ENCODE peak calls at places on chromosomes 4 and X, in nine cellular contexts. B is effector memory CD4-positive, alpha-beta T cell; X is neural progenitor cell; F is transverse colon; O is ascending aorta; N is SK-N-SH; D is IMR-90; M is adrenal gland; J is fibroblast of lung. H is an unnamed sample.

GRCh38 chr4:122203407-122203806 is 51.3 kb downstream of the BLTP1 start:
- DNase-seq in X (no peak), M (no peak), O (no peak), B (no peak), F (no peak), J (no peak), N (peak; percentile 2), D (no peak), H (no peak)

GRCh38 chr4:55768291-55768690 is 51.3 kb upstream of the EXOC1L start:
- DNase-seq in X (peak; percentile 70), B (no peak), M (no peak), D (peak; percentile 70), F (no peak), N (no peak), J (peak; percentile 77), O (no peak), H (no peak)

GRCh38 chr4:15438939-15439524 is 11.2 kb downstream of the C1QTNF7 start:
- DNase-seq in D (peak; percentile 70), B (no peak), F (no peak), X (no peak), N (no peak), O (no peak), J (peak; percentile 37), M (no peak), H (no peak)

GRCh38 chr4:22987861-22988260 is 295.1 kb downstream of the GBA3 start:
- DNase-seq in X (no peak), O (no peak), N (no peak), B (no peak), D (peak; percentile 34), F (no peak), J (peak; percentile 94), M (no peak), H (no peak)

GRCh38 chr4:1793496-1793840 is 375 bp downstream of the FGFR3 start:
- DNase-seq in M (peak; percentile 41), B (no peak), X (peak; percentile 73), N (peak; percentile 83), D (no peak), J (peak; percentile 12), F (peak; percentile 65), O (no peak), H (peak; percentile 45)

GRCh38 chrX:106901341-106901740 is 1.8 kb downstream of the RIPPLY1 start:
- DNase-seq in J (no peak), B (no peak), M (no peak), D (no peak), O (no peak), X (no peak), F (no peak), N (no peak), H (peak; percentile 67)

GRCh38 chr4:126850286-126850685 is 782.5 kb upstream of the INTU start:
- DNase-seq in O (no peak), J (peak; percentile 99), N (peak; percentile 1), X (no peak), F (no peak), D (peak; percentile 99), B (no peak), M (no peak), H (no peak)

GRCh38 chrX:87664381-87664780 is 146.8 kb downstream of the KLHL4 start:
- DNase-seq in X (peak; percentile 33), D (peak; percentile 8), M (no peak), J (peak; percentile 14), F (no peak), N (peak; percentile 2), O (no peak), B (no peak), H (no peak)

GRCh38 chrX:80026116-80026515 is 11.6 kb downstream of the TBX22 start:
- DNase-seq in O (no peak), M (no peak), X (no peak), F (no peak), N (no peak), B (no peak), J (no peak), D (no peak), H (no peak)

GRCh38 chr4:158314756-158315487 is 104.6 kb downstream of the TMEM144 start:
- DNase-seq in X (no peak), N (no peak), O (no peak), M (no peak), D (peak; percentile 98), J (peak; percentile 97), B (no peak), F (no peak), H (no peak)

GRCh38 chrX:66200855-66201795 is 37.1 kb downstream of the HEPH start:
- DNase-seq in X (no peak), F (peak; percentile 60), M (no peak), O (no peak), J (no peak), B (no peak), D (peak; percentile 17), N (no peak), H (peak; percentile 10)

GRCh38 chr4:89653012-89653411 is 183.9 kb downstream of the SNCA start:
- DNase-seq in M (no peak), O (no peak), J (no peak), B (no peak), X (peak; percentile 45), D (no peak), F (no peak), N (no peak), H (no peak)

GRCh38 chr4:153402366-153402765 is 57.9 kb downstream of the MND1 start:
- DNase-seq in D (no peak), F (no peak), N (no peak), B (no peak), O (no peak), X (no peak), J (peak; percentile 93), M (no peak), H (no peak)

GRCh38 chr4:140807491-140808257 is 51.5 kb upstream of the TBC1D9 start:
- DNase-seq in B (no peak), J (peak; percentile 50), O (no peak), F (no peak), N (no peak), M (no peak), D (peak; percentile 89), X (no peak), H (no peak)

GRCh38 chr4:138967313-138967712 is 48.3 kb upstream of the NOCT start:
- DNase-seq in B (no peak), D (no peak), O (no peak), X (no peak), J (no peak), N (no peak), F (no peak), M (no peak), H (peak; percentile 84)

GRCh38 chr4:42420120-42420519 is 22.8 kb downstream of the SHISA3 start:
- DNase-seq in B (no peak), O (no peak), N (no peak), F (no peak), M (no peak), D (peak; percentile 21), X (peak; percentile 24), J (peak; percentile 77), H (no peak)

GRCh38 chr4:129429566-129430339 is 333.8 kb downstream of the C4orf33 start:
- DNase-seq in O (no peak), D (no peak), J (peak; percentile 1), F (no peak), B (no peak), N (no peak), X (no peak), M (no peak), H (no peak)

GRCh38 chr4:88017516-88018302 is 10.3 kb downstream of the PKD2 start:
- DNase-seq in O (no peak), M (no peak), D (peak; percentile 98), N (no peak), J (peak; percentile 98), B (no peak), X (no peak), F (no peak), H (no peak)
- H3K27ac ChIP-seq in O (peak overlapping the region; percentile 98), M (peak overlapping the region; percentile 89), D (peak overlapping the region; percentile 28), N (peak overlapping the region; percentile 93), J (peak overlapping the region; percentile 98), B (no peak overlapping the region), X (no peak overlapping the region), F (peak overlapping the region; percentile 75), H (no peak overlapping the region)

DNA sequence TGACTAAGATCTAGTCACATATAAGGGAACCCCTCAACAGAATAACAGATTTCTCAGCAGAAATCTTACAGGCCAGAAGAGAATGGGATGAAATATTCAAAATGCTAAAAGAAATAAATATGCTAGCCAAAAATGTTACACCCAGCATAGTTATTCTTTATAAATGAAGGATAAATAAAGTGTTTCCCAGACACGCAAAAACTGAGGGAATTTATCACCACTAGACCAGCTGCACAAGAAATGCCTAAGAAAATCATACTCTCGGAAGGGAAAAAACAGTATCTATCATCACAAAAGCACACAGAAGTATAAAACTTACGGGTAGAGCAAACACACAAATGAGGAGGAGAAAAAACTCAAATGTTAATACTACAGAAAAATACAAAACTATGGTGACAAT is 162.1 kb downstream of the HHIP start:
- DNase-seq in X (no peak), J (no peak), B (no peak), O (no peak), N (no peak), F (no peak), D (no peak), M (no peak), H (no peak)
- H3K4me3 ChIP-seq in X (no peak overlapping the region), J (no peak overlapping the region), B (no peak overlapping the region), O (no peak overlapping the region), N (no peak overlapping the region), F (no peak overlapping the region), D (no peak overlapping the region), M (no peak overlapping the region), H (no peak overlapping the region)

DNA sequence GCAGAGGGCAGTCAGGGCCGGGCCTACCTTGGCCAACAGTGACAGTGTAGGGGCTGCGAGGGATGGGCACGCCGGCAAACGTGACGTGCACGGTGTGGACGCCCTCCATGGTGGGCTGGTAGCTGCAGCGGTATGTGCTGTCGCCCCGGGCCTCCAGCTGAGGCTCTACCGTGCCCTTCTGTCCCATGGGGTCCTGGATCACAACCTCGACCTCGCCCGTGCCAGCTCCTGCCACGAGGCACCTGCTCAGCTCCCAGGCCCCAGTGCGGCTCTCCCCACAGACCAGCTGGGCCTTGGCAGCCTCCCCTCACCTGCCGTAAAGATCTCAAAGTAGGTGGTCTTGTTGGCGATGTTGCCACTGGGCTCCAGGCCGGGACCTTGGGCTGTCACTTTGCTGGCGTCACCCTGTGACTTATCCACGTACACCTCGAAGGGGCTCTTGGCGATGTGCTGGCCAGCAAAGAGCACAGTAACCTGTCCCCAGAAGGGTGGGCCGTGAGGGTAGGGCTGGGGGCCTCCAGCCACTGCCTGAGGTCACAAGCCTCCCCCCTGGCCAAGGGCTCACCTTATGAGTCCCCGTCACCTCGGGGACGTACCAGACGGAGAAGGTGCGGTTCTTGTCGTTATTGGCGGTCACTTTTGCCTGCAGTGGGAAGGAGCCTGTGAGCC is 8.3 kb downstream of the FLNA start:
- DNase-seq in X (no peak), M (no peak), B (no peak), F (no peak), N (no peak), D (no peak), O (no peak), J (no peak), H (no peak)
- H3K4me1 ChIP-seq in X (no peaks in the 10 kb centered on the region), M (peaks cover 6% of the 10 kb centered on the region), B (peaks cover 26% of the 10 kb centered on the region), F (peaks cover 26% of the 10 kb centered on the region), N (peaks cover 17% of the 10 kb centered on the region), D (peaks cover 7% of the 10 kb centered on the region), O (peaks cover 7% of the 10 kb centered on the region), J (peaks cover 6% of the 10 kb centered on the region), H (no peaks in the 10 kb centered on the region)

DNA sequence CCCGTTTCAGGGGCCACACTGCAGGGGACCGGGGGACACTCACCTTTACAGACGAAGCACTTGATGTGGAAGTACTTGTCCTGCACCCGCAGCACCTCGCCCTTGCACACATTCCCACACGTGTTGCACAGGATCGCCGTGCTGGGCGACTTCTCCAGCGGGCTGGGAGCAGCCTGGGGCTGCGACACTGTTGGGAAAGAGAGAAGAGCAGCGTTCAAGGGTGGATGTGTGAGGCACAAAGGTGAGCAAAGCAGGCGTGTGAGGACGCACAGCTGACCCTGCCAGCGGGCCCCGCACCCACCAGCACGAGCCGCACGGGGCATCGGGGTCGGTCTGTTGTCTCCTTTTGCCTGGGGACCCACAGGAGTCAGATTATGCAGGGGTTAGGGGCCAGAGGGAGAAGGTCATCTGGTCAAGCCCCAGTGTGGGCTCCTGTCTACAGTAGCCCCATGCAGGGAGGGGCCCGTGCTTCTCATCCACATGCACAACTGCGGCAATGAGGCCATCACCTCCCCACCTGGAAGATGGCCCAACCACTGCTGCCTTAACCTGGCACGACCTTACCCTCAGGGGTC is 52.1 kb downstream of the ABLIM2 start:
- DNase-seq in D (no peak), F (no peak), X (no peak), J (no peak), N (no peak), M (no peak), O (no peak), B (no peak), H (no peak)
- H3K27ac ChIP-seq in D (no peak overlapping the region), F (no peak overlapping the region), X (no peak overlapping the region), J (no peak overlapping the region), N (no peak overlapping the region), M (no peak overlapping the region), O (no peak overlapping the region), B (no peak overlapping the region), H (no peak overlapping the region)